ENCODE peak calls at places on chromosomes 6 and 20, in four cellular contexts. C is choroid plexus epithelial cell, N is lower lobe of right lung, V is left ventricle myocardium inferior. I is an unnamed sample.

GRCh38 chr20:61983965-61984364 is 81.7 kb downstream of the TAF4 start:
- DNase-seq in C (no peak), V (no peak), N (no peak), I (peak)

GRCh38 chr6:125197795-125198269 is 44.3 kb downstream of the TPD52L1 start:
- DNase-seq in N (peak), V (peak), C (peak), I (peak)

GRCh38 chr6:82182756-82183155 is 64.8 kb downstream of the IBTK start:
- DNase-seq in C (peak), V (no peak), N (no peak), I (no peak)

GRCh38 chr6:84348801-84349200 is 121.4 kb upstream of the CEP162 start:
- DNase-seq in C (no peak), V (no peak), N (no peak), I (no peak)

GRCh38 chr6:125974214-125974866 is 12.0 kb upstream of the TRMT11 start:
- DNase-seq in C (peak), N (no peak), V (no peak), I (no peak)

GRCh38 chr20:31740208-31740607 is 1.1 kb downstream of the TPX2 start:
- DNase-seq in N (no peak), C (peak), V (no peak), I (no peak)

GRCh38 chr20:11952621-11953020 is 34.9 kb downstream of the BTBD3 start:
- DNase-seq in N (no peak), C (no peak), V (no peak), I (no peak)

GRCh38 chr20:63309261-63310071 is 16.5 kb downstream of the COL20A1 start:
- DNase-seq in C (peak), N (no peak), V (peak), I (no peak)

GRCh38 chr20:19778404-19778803 is 20.3 kb downstream of the RIN2 start:
- DNase-seq in N (no peak), V (no peak), C (no peak), I (no peak)

GRCh38 chr6:29964904-29965872 is 22.9 kb downstream of the HLA-A start:
- DNase-seq in N (peak), V (peak), C (peak), I (peak)

GRCh38 chr6:119077643-119078448 is 618 bp downstream of the FAM184A start:
- DNase-seq in V (no peak), C (peak), N (peak), I (peak)

GRCh38 chr20:20887593-20888272 is 175.3 kb upstream of the RALGAPA2 start:
- DNase-seq in N (no peak), C (no peak), V (no peak), I (no peak)

GRCh38 chr6:136525586-136526195 is 24.5 kb downstream of the MAP7 start:
- DNase-seq in N (no peak), C (no peak), V (no peak), I (no peak)

GRCh38 chr6:158817298-158818007 is 1.7 kb downstream of the EZR start:
- DNase-seq in V (peak), N (peak), C (peak), I (no peak)

GRCh38 chr6:158818580-158819212 is 472 bp downstream of the EZR start:
- DNase-seq in C (peak), N (peak), V (peak), I (peak)

GRCh38 chr6:158818008-158818579 is 1.1 kb downstream of the EZR start:
- DNase-seq in C (peak), V (peak), N (peak), I (peak)

GRCh38 chr6:158819213-158819976 is at the start of gene EZR:
- DNase-seq in V (peak), C (peak), N (peak), I (peak)

DNA sequence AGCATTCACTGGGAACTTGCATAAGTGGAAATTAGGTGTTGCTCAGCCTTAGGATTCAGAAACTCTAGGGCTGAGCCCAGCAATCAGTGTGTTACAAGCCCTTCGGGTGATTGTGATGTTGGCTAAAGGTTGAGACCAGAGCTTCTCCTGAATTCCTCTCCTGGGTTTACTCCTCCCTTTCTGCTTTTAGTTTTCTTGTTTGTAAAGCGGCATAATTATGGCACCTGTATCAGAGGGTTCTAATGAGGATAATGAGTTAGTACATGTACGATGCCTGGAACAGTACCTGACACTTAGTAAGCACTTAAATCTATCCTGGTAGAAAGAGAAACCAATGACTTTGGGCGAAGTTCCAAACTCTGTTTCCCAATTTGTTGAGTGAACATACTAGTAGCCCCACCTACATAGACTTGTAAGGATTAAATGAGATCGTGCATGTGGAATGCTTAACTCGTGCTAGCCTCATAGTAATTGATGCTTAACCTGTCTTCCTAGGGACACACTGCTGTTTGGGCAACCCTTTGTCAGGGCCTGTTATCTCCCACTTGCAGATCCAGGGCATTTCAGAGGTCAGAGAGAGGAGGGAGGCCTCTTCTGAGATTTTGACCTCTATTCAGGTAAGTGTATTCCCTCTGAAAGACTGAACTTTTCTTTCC is 937 bp upstream of the EZR start:
- DNase-seq in C (peak), V (no peak), N (no peak), I (no peak)
- H3K4me3 ChIP-seq in C (no peak), V (peak), N (no peak), I (no peak)

GRCh38 chr6:87944541-87944954 is 103.1 kb upstream of the SPACA1 start:
- DNase-seq in N (peak), C (peak), V (peak), I (no peak)
- TF ChIP-seq CTCF in N (no peak), C (peak), V (peak), I (no peak)

DNA sequence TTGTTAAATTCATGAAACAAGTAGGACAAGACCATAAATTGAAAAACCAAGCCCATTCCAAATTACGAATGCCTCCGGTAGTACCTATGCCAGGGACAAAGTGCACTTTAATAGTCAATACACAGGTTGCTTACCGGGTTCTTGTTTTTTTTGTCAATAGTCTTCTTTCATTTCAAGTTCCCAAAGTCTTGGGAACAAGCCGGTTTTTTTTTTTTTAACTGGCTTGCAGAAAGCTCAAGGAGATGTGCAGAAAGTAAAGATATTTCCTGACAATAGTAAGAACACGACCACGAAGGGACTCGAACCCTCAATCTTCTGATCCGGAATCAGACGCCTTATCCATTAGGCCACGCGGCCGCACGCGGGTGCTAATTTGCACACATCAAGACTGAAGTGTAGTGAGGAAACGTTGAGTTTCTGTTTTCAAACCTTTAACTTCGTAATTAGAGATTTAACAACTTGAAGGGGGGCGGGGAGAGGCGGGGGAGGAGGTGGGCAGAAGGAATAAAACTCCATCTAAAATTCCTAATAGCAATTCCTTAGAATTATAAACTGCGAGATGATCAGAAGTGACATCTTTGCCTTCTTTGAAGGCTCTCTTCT is 181.0 kb downstream of the TRIM27 start:
- DNase-seq in C (peak), N (no peak), V (no peak), I (no peak)
- H3K4me3 ChIP-seq in C (no peak), N (no peak), V (no peak), I (no peak)

GRCh38 chr6:111593516-111593824 is 12.2 kb downstream of the TRAF3IP2 start:
- DNase-seq in N (no peak), C (no peak), V (no peak), I (no peak)
- TF ChIP-seq CTCF in N (no peak), C (no peak), V (no peak), I (no peak)

DNA sequence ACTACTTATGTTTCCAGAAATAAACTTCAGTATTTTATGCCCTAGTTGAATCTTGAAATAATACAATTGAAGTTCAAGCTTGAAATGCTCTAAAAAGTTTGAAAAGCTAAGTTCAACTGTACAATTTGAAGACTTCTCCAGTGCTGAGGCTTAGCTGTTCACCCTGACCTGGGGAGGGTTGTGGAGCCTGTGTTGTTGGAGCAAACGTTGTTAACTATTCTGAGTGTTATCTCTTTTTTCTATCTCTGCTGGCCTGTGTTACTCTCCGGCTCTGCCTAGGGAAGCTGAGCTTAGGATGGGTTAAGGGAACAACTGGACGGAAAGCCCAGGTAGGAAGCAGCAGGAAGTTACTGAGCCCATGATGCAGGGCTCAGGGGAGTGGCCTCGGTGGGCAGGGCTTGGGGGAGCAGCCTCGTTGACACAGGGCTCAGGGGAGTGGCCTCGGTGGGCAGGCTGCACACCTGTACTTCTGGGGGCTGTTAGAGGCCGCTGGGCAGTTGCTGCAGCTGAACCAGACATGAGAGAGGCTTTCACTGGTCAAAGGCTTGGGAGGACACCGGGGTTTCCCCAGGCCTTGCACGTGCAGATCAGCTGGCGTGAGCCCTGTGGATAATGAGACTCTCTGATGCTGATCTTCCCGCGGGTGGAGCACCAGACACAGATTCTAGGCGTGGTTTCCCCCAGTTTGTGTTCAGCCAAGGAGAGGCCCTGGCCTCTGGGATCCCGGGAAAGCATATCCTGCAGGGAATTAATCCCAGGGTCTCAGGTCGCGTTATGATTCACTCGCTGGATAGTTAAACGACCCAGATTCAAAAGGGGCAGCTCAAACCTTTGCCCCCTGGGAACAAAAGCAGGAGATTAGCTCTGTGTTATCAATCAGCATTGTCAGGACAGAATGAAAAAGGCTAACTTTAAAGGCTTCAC is 58.9 kb downstream of the ERMARD start:
- DNase-seq in N (no peak), V (no peak), C (no peak), I (no peak)
- H3K4me3 ChIP-seq in N (no peak), V (no peak), C (no peak), I (no peak)

I was measured in kidney.